ENCODE peak calls at places on chromosome 6, in four cellular contexts. One of them, this sample, is unnamed.

GRCh38 chr6:128512296-128512695 is 8.1 kb downstream of the PTPRK start:
- DNase-seq in K562: no peak
- DNase-seq in GM12878: no peak
- DNase-seq in HepG2: no peak
- DNase-seq in this sample: no peak

GRCh38 chr6:108518714-108519576 is 41.8 kb upstream of the FOXO3 start:
- DNase-seq in K562: peak
- DNase-seq in GM12878: no peak
- DNase-seq in HepG2: peak
- DNase-seq in this sample: no peak

GRCh38 chr6:42709871-42710270 is 12.5 kb downstream of the PRPH2 start:
- DNase-seq in K562: no peak
- DNase-seq in GM12878: no peak
- DNase-seq in HepG2: no peak
- DNase-seq in this sample: no peak

GRCh38 chr6:145813285-145814034 is 1.1 kb downstream of the FBXO30 start:
- DNase-seq in K562: no peak
- DNase-seq in GM12878: no peak
- DNase-seq in HepG2: peak
- DNase-seq in this sample: no peak

GRCh38 chr6:63527658-63528514 is 44.4 kb upstream of the LOC128125822 start:
- DNase-seq in K562: no peak
- DNase-seq in GM12878: no peak
- DNase-seq in HepG2: peak
- DNase-seq in this sample: no peak

GRCh38 chr6:34806738-34807453 is 15.0 kb downstream of the BLTP3A start:
- DNase-seq in K562: no peak
- DNase-seq in GM12878: no peak
- DNase-seq in HepG2: no peak
- DNase-seq in this sample: no peak

GRCh38 chr6:167962717-167963116 is 34.8 kb upstream of the KIF25 start:
- DNase-seq in K562: no peak
- DNase-seq in GM12878: no peak
- DNase-seq in HepG2: no peak
- DNase-seq in this sample: no peak

GRCh38 chr6:25366785-25367657 is 87.8 kb downstream of the CARMIL1 start:
- DNase-seq in K562: no peak
- DNase-seq in GM12878: peak
- DNase-seq in HepG2: no peak
- DNase-seq in this sample: no peak

GRCh38 chr6:53246924-53247323 is 98.3 kb upstream of the GCM1 start:
- DNase-seq in K562: no peak
- DNase-seq in GM12878: no peak
- DNase-seq in HepG2: no peak
- DNase-seq in this sample: no peak

GRCh38 chr6:159679091-159680077 is 13.7 kb downstream of the SOD2 start:
- DNase-seq in K562: no peak
- DNase-seq in GM12878: no peak
- DNase-seq in HepG2: no peak
- DNase-seq in this sample: no peak

GRCh38 chr6:34528996-34529664 is 27.0 kb downstream of the SPDEF start:
- DNase-seq in K562: no peak
- DNase-seq in GM12878: no peak
- DNase-seq in HepG2: no peak
- DNase-seq in this sample: no peak

GRCh38 chr6:142280927-142281326 is 20.9 kb upstream of the ADGRG6 start:
- DNase-seq in K562: no peak
- DNase-seq in GM12878: no peak
- DNase-seq in HepG2: no peak
- DNase-seq in this sample: no peak

GRCh38 chr6:118882314-118882905 is 11.5 kb upstream of the ASF1A start:
- DNase-seq in K562: no peak
- DNase-seq in GM12878: no peak
- DNase-seq in HepG2: no peak
- DNase-seq in this sample: no peak

GRCh38 chr6:33621396-33622388 is 570 bp downstream of the ITPR3 start:
- DNase-seq in K562: peak
- DNase-seq in GM12878: no peak
- DNase-seq in HepG2: no peak
- DNase-seq in this sample: no peak

GRCh38 chr6:38271081-38271480 is 368.6 kb downstream of the BTBD9 start:
- DNase-seq in K562: no peak
- DNase-seq in GM12878: no peak
- DNase-seq in HepG2: no peak
- DNase-seq in this sample: no peak

GRCh38 chr6:122653094-122653493 is 42.9 kb downstream of the PKIB start:
- DNase-seq in K562: no peak
- DNase-seq in GM12878: no peak
- DNase-seq in HepG2: peak
- DNase-seq in this sample: no peak

GRCh38 chr6:140537834-140538680 is 1163.6 kb upstream of the CITED2 start:
- DNase-seq in K562: no peak
- DNase-seq in GM12878: no peak
- DNase-seq in HepG2: peak
- DNase-seq in this sample: peak

GRCh38 chr6:26216015-26216885 is 129.0 kb downstream of the HFE start:
- DNase-seq in K562: peak
- DNase-seq in GM12878: peak
- DNase-seq in HepG2: peak
- DNase-seq in this sample: no peak

DNA sequence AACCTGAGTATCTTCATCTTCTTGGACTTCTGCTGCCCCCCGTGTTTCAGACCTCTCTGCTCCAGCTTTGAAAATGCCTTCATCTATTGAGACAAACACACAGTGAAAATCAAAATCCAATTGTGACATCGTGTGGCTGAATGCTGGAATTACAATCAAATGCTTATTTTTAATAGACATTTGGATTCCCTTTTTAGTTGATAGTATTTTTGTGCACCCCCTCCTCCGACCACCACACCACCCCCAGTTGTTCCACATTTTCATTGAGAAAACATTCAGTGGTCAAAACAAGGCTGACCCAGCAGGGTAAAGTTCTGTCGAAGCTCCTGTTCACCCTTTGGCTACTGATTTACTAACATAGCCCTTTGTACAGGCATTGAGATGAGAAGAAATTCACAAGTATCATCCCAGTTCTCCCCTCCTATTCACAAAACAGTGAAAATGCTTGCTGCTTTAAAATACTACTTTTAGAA is 79.0 kb downstream of the NRSN1 start:
- DNase-seq in K562: peak
- DNase-seq in GM12878: peak
- DNase-seq in HepG2: peak
- DNase-seq in this sample: no peak
- TF ChIP-seq YY1 in K562: no peak
- TF ChIP-seq YY1 in GM12878: no peak
- TF ChIP-seq YY1 in HepG2: no peak
- TF ChIP-seq YY1 in this sample: no peak

GRCh38 chr6:1396952-1397868 is 7.8 kb downstream of the FOXF2 start:
- DNase-seq in K562: peak
- DNase-seq in GM12878: peak
- DNase-seq in HepG2: peak
- DNase-seq in this sample: no peak
- TF ChIP-seq HDAC2 in K562: no peak
- TF ChIP-seq HDAC2 in GM12878: no peak
- TF ChIP-seq HDAC2 in HepG2: no peak
- TF ChIP-seq HDAC2 in this sample: no peak

GRCh38 chr6:48563426-48563825 is 452.4 kb upstream of the PTCHD4 start:
- DNase-seq in K562: no peak
- DNase-seq in GM12878: no peak
- DNase-seq in HepG2: no peak
- DNase-seq in this sample: no peak
- TF ChIP-seq YY1 in K562: no peak
- TF ChIP-seq YY1 in GM12878: no peak
- TF ChIP-seq YY1 in HepG2: no peak
- TF ChIP-seq YY1 in this sample: no peak

GRCh38 chr6:54784021-54784420 is 62.5 kb upstream of the FAM83B start:
- DNase-seq in K562: no peak
- DNase-seq in GM12878: no peak
- DNase-seq in HepG2: no peak
- DNase-seq in this sample: no peak
- TF ChIP-seq HDAC2 in K562: no peak
- TF ChIP-seq HDAC2 in GM12878: no peak
- TF ChIP-seq HDAC2 in HepG2: no peak
- TF ChIP-seq HDAC2 in this sample: no peak

GRCh38 chr6:16438677-16439615 is 200.6 kb downstream of the GMPR start:
- DNase-seq in K562: peak
- DNase-seq in GM12878: peak
- DNase-seq in HepG2: no peak
- DNase-seq in this sample: no peak
- TF ChIP-seq YY1 in K562: no peak
- TF ChIP-seq YY1 in GM12878: peak
- TF ChIP-seq YY1 in HepG2: no peak
- TF ChIP-seq YY1 in this sample: no peak

GRCh38 chr6:51678905-51679620 is 408.4 kb downstream of the PKHD1 start:
- DNase-seq in K562: no peak
- DNase-seq in GM12878: peak
- DNase-seq in HepG2: no peak
- DNase-seq in this sample: no peak

GRCh38 chr6:51684038-51684437 is 403.4 kb downstream of the PKHD1 start:
- DNase-seq in K562: no peak
- DNase-seq in GM12878: no peak
- DNase-seq in HepG2: no peak
- DNase-seq in this sample: no peak

GRCh38 chr6:51684603-51685002 is 402.8 kb downstream of the PKHD1 start:
- DNase-seq in K562: no peak
- DNase-seq in GM12878: no peak
- DNase-seq in HepG2: no peak
- DNase-seq in this sample: no peak
- TF ChIP-seq HDAC2 in K562: no peak
- TF ChIP-seq HDAC2 in GM12878: no peak
- TF ChIP-seq HDAC2 in HepG2: no peak
- TF ChIP-seq HDAC2 in this sample: no peak